ENCODE peak calls at places on chromosome X, in ten cellular contexts. One of them, this sample, is unnamed.

GRCh38 chrX:103498786-103499185 is 20.5 kb downstream of the RAB40A start:
- DNase-seq in GM06990: no peak
- DNase-seq in kidney tubule cell: no peak
- DNase-seq in central memory CD4-positive, alpha-beta T cell: no peak
- DNase-seq in anterior cingulate cortex: no peak
- DNase-seq in NCI-H1417: no peak
- DNase-seq in ELR: no peak
- DNase-seq in stimulated activated CD4-positive, alpha-beta T cell treated with anti-CD3 and anti-CD28 coated beads, Interleukin-2, amount 100 ng/mL, for 48 hours: no peak
- DNase-seq in M059J: no peak
- DNase-seq in HTR-8/SVneo: no peak
- DNase-seq in this sample: no peak

GRCh38 chrX:101190736-101191135 is 28.9 kb upstream of the DRP2 start:
- DNase-seq in GM06990: no peak
- DNase-seq in kidney tubule cell: no peak
- DNase-seq in anterior cingulate cortex: no peak
- DNase-seq in stimulated activated CD4-positive, alpha-beta T cell treated with anti-CD3 and anti-CD28 coated beads, Interleukin-2, amount 100 ng/mL, for 48 hours: no peak
- DNase-seq in ELR: no peak
- DNase-seq in central memory CD4-positive, alpha-beta T cell: no peak
- DNase-seq in M059J: no peak
- DNase-seq in NCI-H1417: no peak
- DNase-seq in HTR-8/SVneo: no peak
- DNase-seq in this sample: no peak

GRCh38 chrX:8183281-8183680 is 12.2 kb upstream of the VCX2 start:
- DNase-seq in NCI-H1417: no peak
- DNase-seq in central memory CD4-positive, alpha-beta T cell: no peak
- DNase-seq in anterior cingulate cortex: no peak
- DNase-seq in stimulated activated CD4-positive, alpha-beta T cell treated with anti-CD3 and anti-CD28 coated beads, Interleukin-2, amount 100 ng/mL, for 48 hours: no peak
- DNase-seq in HTR-8/SVneo: no peak
- DNase-seq in M059J: no peak
- DNase-seq in ELR: no peak
- DNase-seq in kidney tubule cell: no peak
- DNase-seq in GM06990: no peak
- DNase-seq in this sample: no peak

GRCh38 chrX:83508006-83508405 is at the start of gene POU3F4:
- DNase-seq in kidney tubule cell: peak; percentile 54
- DNase-seq in M059J: peak; percentile 16
- DNase-seq in anterior cingulate cortex: peak; percentile 54
- DNase-seq in central memory CD4-positive, alpha-beta T cell: no peak
- DNase-seq in GM06990: no peak
- DNase-seq in NCI-H1417: no peak
- DNase-seq in stimulated activated CD4-positive, alpha-beta T cell treated with anti-CD3 and anti-CD28 coated beads, Interleukin-2, amount 100 ng/mL, for 48 hours: no peak
- DNase-seq in HTR-8/SVneo: no peak
- DNase-seq in ELR: no peak
- DNase-seq in this sample: no peak

GRCh38 chrX:41718481-41719245 is 5.3 kb upstream of the GPR82 start:
- DNase-seq in stimulated activated CD4-positive, alpha-beta T cell treated with anti-CD3 and anti-CD28 coated beads, Interleukin-2, amount 100 ng/mL, for 48 hours: no peak
- DNase-seq in HTR-8/SVneo: peak; percentile 35
- DNase-seq in M059J: peak; percentile 16
- DNase-seq in central memory CD4-positive, alpha-beta T cell: no peak
- DNase-seq in kidney tubule cell: peak; percentile 55
- DNase-seq in GM06990: no peak
- DNase-seq in ELR: no peak
- DNase-seq in anterior cingulate cortex: no peak
- DNase-seq in NCI-H1417: no peak
- DNase-seq in this sample: no peak

GRCh38 chrX:151754641-151755215 is 20.2 kb downstream of the CNGA2 start:
- DNase-seq in HTR-8/SVneo: no peak
- DNase-seq in M059J: peak; percentile 49
- DNase-seq in stimulated activated CD4-positive, alpha-beta T cell treated with anti-CD3 and anti-CD28 coated beads, Interleukin-2, amount 100 ng/mL, for 48 hours: no peak
- DNase-seq in ELR: no peak
- DNase-seq in kidney tubule cell: peak; percentile 20
- DNase-seq in NCI-H1417: no peak
- DNase-seq in anterior cingulate cortex: no peak
- DNase-seq in GM06990: no peak
- DNase-seq in central memory CD4-positive, alpha-beta T cell: no peak
- DNase-seq in this sample: no peak

GRCh38 chrX:50818986-50819385 is 5.0 kb upstream of the SHROOM4 start:
- DNase-seq in anterior cingulate cortex: no peak
- DNase-seq in ELR: no peak
- DNase-seq in central memory CD4-positive, alpha-beta T cell: no peak
- DNase-seq in stimulated activated CD4-positive, alpha-beta T cell treated with anti-CD3 and anti-CD28 coated beads, Interleukin-2, amount 100 ng/mL, for 48 hours: no peak
- DNase-seq in NCI-H1417: no peak
- DNase-seq in kidney tubule cell: no peak
- DNase-seq in M059J: no peak
- DNase-seq in GM06990: no peak
- DNase-seq in HTR-8/SVneo: no peak
- DNase-seq in this sample: no peak

GRCh38 chrX:133600536-133600935 is 185.2 kb upstream of the GPC4 start:
- DNase-seq in HTR-8/SVneo: no peak
- DNase-seq in stimulated activated CD4-positive, alpha-beta T cell treated with anti-CD3 and anti-CD28 coated beads, Interleukin-2, amount 100 ng/mL, for 48 hours: no peak
- DNase-seq in ELR: no peak
- DNase-seq in central memory CD4-positive, alpha-beta T cell: no peak
- DNase-seq in anterior cingulate cortex: no peak
- DNase-seq in kidney tubule cell: no peak
- DNase-seq in NCI-H1417: no peak
- DNase-seq in GM06990: no peak
- DNase-seq in M059J: no peak
- DNase-seq in this sample: no peak

GRCh38 chrX:45435481-45435880 is 234.8 kb upstream of the DIPK2B start:
- DNase-seq in HTR-8/SVneo: no peak
- DNase-seq in NCI-H1417: no peak
- DNase-seq in GM06990: no peak
- DNase-seq in kidney tubule cell: peak; percentile 12
- DNase-seq in central memory CD4-positive, alpha-beta T cell: no peak
- DNase-seq in ELR: peak; percentile 29
- DNase-seq in stimulated activated CD4-positive, alpha-beta T cell treated with anti-CD3 and anti-CD28 coated beads, Interleukin-2, amount 100 ng/mL, for 48 hours: no peak
- DNase-seq in anterior cingulate cortex: no peak
- DNase-seq in M059J: no peak
- DNase-seq in this sample: no peak

GRCh38 chrX:152861116-152861515 is 30.3 kb downstream of the NSDHL start:
- DNase-seq in ELR: no peak
- DNase-seq in kidney tubule cell: peak; percentile 26
- DNase-seq in anterior cingulate cortex: no peak
- DNase-seq in central memory CD4-positive, alpha-beta T cell: no peak
- DNase-seq in M059J: peak; percentile 65
- DNase-seq in NCI-H1417: no peak
- DNase-seq in HTR-8/SVneo: no peak
- DNase-seq in stimulated activated CD4-positive, alpha-beta T cell treated with anti-CD3 and anti-CD28 coated beads, Interleukin-2, amount 100 ng/mL, for 48 hours: no peak
- DNase-seq in GM06990: no peak
- DNase-seq in this sample: peak; percentile 58

GRCh38 chrX:3268804-3269203 is 77.6 kb downstream of the MXRA5 start:
- DNase-seq in anterior cingulate cortex: no peak
- DNase-seq in kidney tubule cell: peak; percentile 40
- DNase-seq in ELR: peak; percentile 83
- DNase-seq in NCI-H1417: no peak
- DNase-seq in central memory CD4-positive, alpha-beta T cell: no peak
- DNase-seq in HTR-8/SVneo: no peak
- DNase-seq in GM06990: no peak
- DNase-seq in M059J: peak; percentile 66
- DNase-seq in stimulated activated CD4-positive, alpha-beta T cell treated with anti-CD3 and anti-CD28 coated beads, Interleukin-2, amount 100 ng/mL, for 48 hours: no peak
- DNase-seq in this sample: no peak

GRCh38 chrX:25300994-25301393 is 285.2 kb upstream of the ARX start:
- DNase-seq in GM06990: no peak
- DNase-seq in NCI-H1417: no peak
- DNase-seq in M059J: no peak
- DNase-seq in kidney tubule cell: peak; percentile 81
- DNase-seq in central memory CD4-positive, alpha-beta T cell: no peak
- DNase-seq in HTR-8/SVneo: no peak
- DNase-seq in stimulated activated CD4-positive, alpha-beta T cell treated with anti-CD3 and anti-CD28 coated beads, Interleukin-2, amount 100 ng/mL, for 48 hours: no peak
- DNase-seq in ELR: no peak
- DNase-seq in anterior cingulate cortex: no peak
- DNase-seq in this sample: no peak

GRCh38 chrX:132413459-132413858 is 75.4 kb downstream of the MBNL3 start:
- DNase-seq in ELR: no peak
- DNase-seq in anterior cingulate cortex: no peak
- DNase-seq in stimulated activated CD4-positive, alpha-beta T cell treated with anti-CD3 and anti-CD28 coated beads, Interleukin-2, amount 100 ng/mL, for 48 hours: no peak
- DNase-seq in kidney tubule cell: peak; percentile 12
- DNase-seq in HTR-8/SVneo: no peak
- DNase-seq in central memory CD4-positive, alpha-beta T cell: no peak
- DNase-seq in M059J: no peak
- DNase-seq in GM06990: no peak
- DNase-seq in NCI-H1417: no peak
- DNase-seq in this sample: no peak

GRCh38 chrX:135572436-135572835 is 52.0 kb downstream of the INTS6L start:
- DNase-seq in HTR-8/SVneo: no peak
- DNase-seq in M059J: no peak
- DNase-seq in NCI-H1417: no peak
- DNase-seq in anterior cingulate cortex: no peak
- DNase-seq in stimulated activated CD4-positive, alpha-beta T cell treated with anti-CD3 and anti-CD28 coated beads, Interleukin-2, amount 100 ng/mL, for 48 hours: no peak
- DNase-seq in central memory CD4-positive, alpha-beta T cell: no peak
- DNase-seq in GM06990: no peak
- DNase-seq in kidney tubule cell: no peak
- DNase-seq in ELR: peak; percentile 8
- DNase-seq in this sample: no peak

GRCh38 chrX:82775426-82775825 is 732.7 kb upstream of the POU3F4 start:
- DNase-seq in kidney tubule cell: no peak
- DNase-seq in NCI-H1417: no peak
- DNase-seq in stimulated activated CD4-positive, alpha-beta T cell treated with anti-CD3 and anti-CD28 coated beads, Interleukin-2, amount 100 ng/mL, for 48 hours: no peak
- DNase-seq in GM06990: no peak
- DNase-seq in HTR-8/SVneo: no peak
- DNase-seq in ELR: no peak
- DNase-seq in central memory CD4-positive, alpha-beta T cell: no peak
- DNase-seq in M059J: peak; percentile 71
- DNase-seq in anterior cingulate cortex: no peak
- DNase-seq in this sample: no peak

GRCh38 chrX:15737957-15738685 is at the start of gene CA5B:
- DNase-seq in stimulated activated CD4-positive, alpha-beta T cell treated with anti-CD3 and anti-CD28 coated beads, Interleukin-2, amount 100 ng/mL, for 48 hours: peak; percentile 90
- DNase-seq in HTR-8/SVneo: peak; percentile 52
- DNase-seq in M059J: peak; percentile 93
- DNase-seq in NCI-H1417: no peak
- DNase-seq in central memory CD4-positive, alpha-beta T cell: peak; percentile 100
- DNase-seq in anterior cingulate cortex: peak; percentile 61
- DNase-seq in ELR: peak; percentile 84
- DNase-seq in kidney tubule cell: peak; percentile 95
- DNase-seq in GM06990: peak; percentile 95
- DNase-seq in this sample: no peak

GRCh38 chrX:153827903-153828302 is 2.4 kb downstream of the PDZD4 start:
- DNase-seq in stimulated activated CD4-positive, alpha-beta T cell treated with anti-CD3 and anti-CD28 coated beads, Interleukin-2, amount 100 ng/mL, for 48 hours: no peak
- DNase-seq in NCI-H1417: no peak
- DNase-seq in ELR: no peak
- DNase-seq in GM06990: no peak
- DNase-seq in central memory CD4-positive, alpha-beta T cell: no peak
- DNase-seq in anterior cingulate cortex: no peak
- DNase-seq in kidney tubule cell: no peak
- DNase-seq in M059J: no peak
- DNase-seq in HTR-8/SVneo: no peak
- DNase-seq in this sample: no peak

GRCh38 chrX:19888419-19888879 is 1.0 kb upstream of the SH3KBP1 start:
- DNase-seq in anterior cingulate cortex: peak; percentile 31
- DNase-seq in HTR-8/SVneo: peak; percentile 50
- DNase-seq in M059J: peak; percentile 85
- DNase-seq in ELR: peak; percentile 82
- DNase-seq in stimulated activated CD4-positive, alpha-beta T cell treated with anti-CD3 and anti-CD28 coated beads, Interleukin-2, amount 100 ng/mL, for 48 hours: no peak
- DNase-seq in central memory CD4-positive, alpha-beta T cell: peak; percentile 52
- DNase-seq in NCI-H1417: peak; percentile 61
- DNase-seq in kidney tubule cell: peak; percentile 81
- DNase-seq in GM06990: no peak
- DNase-seq in this sample: peak; percentile 77

GRCh38 chrX:48507246-48507645 is 1.5 kb upstream of the PORCN start:
- DNase-seq in ELR: no peak
- DNase-seq in M059J: no peak
- DNase-seq in anterior cingulate cortex: no peak
- DNase-seq in stimulated activated CD4-positive, alpha-beta T cell treated with anti-CD3 and anti-CD28 coated beads, Interleukin-2, amount 100 ng/mL, for 48 hours: no peak
- DNase-seq in GM06990: no peak
- DNase-seq in kidney tubule cell: no peak
- DNase-seq in central memory CD4-positive, alpha-beta T cell: no peak
- DNase-seq in NCI-H1417: no peak
- DNase-seq in HTR-8/SVneo: no peak
- DNase-seq in this sample: no peak

GRCh38 chrX:39856472-39857121 is 241.2 kb downstream of the BCOR start:
- DNase-seq in NCI-H1417: no peak
- DNase-seq in central memory CD4-positive, alpha-beta T cell: no peak
- DNase-seq in M059J: no peak
- DNase-seq in HTR-8/SVneo: no peak
- DNase-seq in stimulated activated CD4-positive, alpha-beta T cell treated with anti-CD3 and anti-CD28 coated beads, Interleukin-2, amount 100 ng/mL, for 48 hours: no peak
- DNase-seq in ELR: no peak
- DNase-seq in kidney tubule cell: no peak
- DNase-seq in anterior cingulate cortex: no peak
- DNase-seq in GM06990: no peak
- DNase-seq in this sample: no peak

GRCh38 chrX:139691843-139692505 is 16.0 kb downstream of the MCF2 start:
- DNase-seq in GM06990: peak; percentile 15
- DNase-seq in M059J: peak; percentile 13
- DNase-seq in NCI-H1417: no peak
- DNase-seq in kidney tubule cell: peak; percentile 9
- DNase-seq in central memory CD4-positive, alpha-beta T cell: no peak
- DNase-seq in ELR: peak; percentile 4
- DNase-seq in HTR-8/SVneo: no peak
- DNase-seq in anterior cingulate cortex: no peak
- DNase-seq in stimulated activated CD4-positive, alpha-beta T cell treated with anti-CD3 and anti-CD28 coated beads, Interleukin-2, amount 100 ng/mL, for 48 hours: no peak
- DNase-seq in this sample: peak; percentile 42

GRCh38 chrX:154436597-154437397 is at the start of gene GDI1:
- DNase-seq in GM06990: peak; percentile 75
- DNase-seq in central memory CD4-positive, alpha-beta T cell: peak; percentile 57
- DNase-seq in stimulated activated CD4-positive, alpha-beta T cell treated with anti-CD3 and anti-CD28 coated beads, Interleukin-2, amount 100 ng/mL, for 48 hours: peak; percentile 36
- DNase-seq in ELR: peak; percentile 65
- DNase-seq in anterior cingulate cortex: peak; percentile 30
- DNase-seq in kidney tubule cell: peak; percentile 62
- DNase-seq in M059J: peak; percentile 54
- DNase-seq in HTR-8/SVneo: peak; percentile 30
- DNase-seq in NCI-H1417: peak; percentile 84
- DNase-seq in this sample: peak; percentile 49

GRCh38 chrX:104854188-104854587 is 288.2 kb downstream of the IL1RAPL2 start:
- DNase-seq in kidney tubule cell: peak; percentile 55
- DNase-seq in HTR-8/SVneo: no peak
- DNase-seq in GM06990: no peak
- DNase-seq in anterior cingulate cortex: no peak
- DNase-seq in M059J: peak; percentile 31
- DNase-seq in ELR: no peak
- DNase-seq in central memory CD4-positive, alpha-beta T cell: no peak
- DNase-seq in NCI-H1417: no peak
- DNase-seq in stimulated activated CD4-positive, alpha-beta T cell treated with anti-CD3 and anti-CD28 coated beads, Interleukin-2, amount 100 ng/mL, for 48 hours: no peak
- DNase-seq in this sample: no peak

GRCh38 chrX:22081475-22082092 is 49.5 kb downstream of the PHEX start:
- DNase-seq in HTR-8/SVneo: peak; percentile 51
- DNase-seq in NCI-H1417: no peak
- DNase-seq in central memory CD4-positive, alpha-beta T cell: peak; percentile 12
- DNase-seq in kidney tubule cell: peak; percentile 68
- DNase-seq in ELR: peak; percentile 62
- DNase-seq in M059J: peak; percentile 48
- DNase-seq in anterior cingulate cortex: no peak
- DNase-seq in GM06990: no peak
- DNase-seq in stimulated activated CD4-positive, alpha-beta T cell treated with anti-CD3 and anti-CD28 coated beads, Interleukin-2, amount 100 ng/mL, for 48 hours: peak; percentile 51
- DNase-seq in this sample: peak; percentile 38

GRCh38 chrX:153498453-153498852 is 3.7 kb downstream of the BGN start:
- DNase-seq in NCI-H1417: no peak
- DNase-seq in kidney tubule cell: no peak
- DNase-seq in ELR: no peak
- DNase-seq in stimulated activated CD4-positive, alpha-beta T cell treated with anti-CD3 and anti-CD28 coated beads, Interleukin-2, amount 100 ng/mL, for 48 hours: no peak
- DNase-seq in central memory CD4-positive, alpha-beta T cell: no peak
- DNase-seq in GM06990: no peak
- DNase-seq in M059J: no peak
- DNase-seq in anterior cingulate cortex: no peak
- DNase-seq in HTR-8/SVneo: no peak
- DNase-seq in this sample: no peak

GRCh38 chrX:12970691-12971202 is 4.2 kb upstream of the TMSB4X start:
- DNase-seq in NCI-H1417: peak; percentile 26
- DNase-seq in kidney tubule cell: peak; percentile 45
- DNase-seq in central memory CD4-positive, alpha-beta T cell: peak; percentile 75
- DNase-seq in ELR: no peak
- DNase-seq in GM06990: no peak
- DNase-seq in stimulated activated CD4-positive, alpha-beta T cell treated with anti-CD3 and anti-CD28 coated beads, Interleukin-2, amount 100 ng/mL, for 48 hours: no peak
- DNase-seq in HTR-8/SVneo: no peak
- DNase-seq in anterior cingulate cortex: no peak
- DNase-seq in M059J: peak; percentile 72
- DNase-seq in this sample: peak; percentile 28

This sample was measured in NCI-H524.